ENCODE peak calls at places on chromosome 6, in five cellular contexts. Y, I, R, L and H are unnamed samples.

GRCh38 chr6:157106487-157106886 is 216.8 kb downstream of the TMEM242 start:
- DNase-seq in Y (no peak), I (no peak), R (peak; percentile 87), L (peak; percentile 66), H (peak; percentile 18)

GRCh38 chr6:117449549-117450439 is 24.1 kb upstream of the ROS1 start:
- DNase-seq in Y (peak; percentile 69), I (peak; percentile 73), R (peak; percentile 88), L (peak; percentile 84), H (peak; percentile 39)

GRCh38 chr6:54481096-54481495 is 172.9 kb downstream of the TINAG start:
- DNase-seq in Y (no peak), I (no peak), R (no peak), L (no peak), H (no peak)

GRCh38 chr6:4797590-4797989 is 21.4 kb downstream of the CDYL start:
- DNase-seq in Y (no peak), I (no peak), R (peak; percentile 52), L (no peak), H (no peak)

GRCh38 chr6:115323001-115323400 is 737.7 kb downstream of the FRK start:
- DNase-seq in Y (no peak), I (no peak), R (no peak), L (no peak), H (no peak)

GRCh38 chr6:143536461-143536865 is 24.9 kb upstream of the FUCA2 start:
- DNase-seq in Y (peak; percentile 25), I (peak; percentile 83), R (peak; percentile 68), L (peak; percentile 65), H (peak; percentile 50)

GRCh38 chr6:136014454-136015421 is 163.2 kb downstream of the PDE7B start:
- DNase-seq in Y (no peak), I (no peak), R (peak; percentile 99), L (peak; percentile 99), H (no peak)

GRCh38 chr6:148998704-148999103 is 251.9 kb downstream of the UST start:
- DNase-seq in Y (no peak), I (no peak), R (no peak), L (peak; percentile 41), H (no peak)

GRCh38 chr6:141209890-141210289 is 922.8 kb upstream of the GJE1 start:
- DNase-seq in Y (no peak), I (no peak), R (no peak), L (no peak), H (no peak)

GRCh38 chr6:138307352-138307751 is 70.4 kb upstream of the SMIM28 start:
- DNase-seq in Y (no peak), I (no peak), R (no peak), L (no peak), H (no peak)

GRCh38 chr6:87391334-87391733 is 16.4 kb upstream of the CFAP206 start:
- DNase-seq in Y (peak; percentile 44), I (peak; percentile 52), R (peak; percentile 53), L (peak; percentile 51), H (peak; percentile 34)

GRCh38 chr6:167840526-167841179 is 13.9 kb downstream of the AFDN start:
- DNase-seq in Y (no peak), I (no peak), R (no peak), L (no peak), H (no peak)

GRCh38 chr6:17354700-17355403 is 38.5 kb upstream of the CAP2 start:
- DNase-seq in Y (no peak), I (no peak), R (peak; percentile 88), L (peak; percentile 77), H (peak; percentile 76)

GRCh38 chr6:1442929-1443328 is 53.6 kb downstream of the FOXF2 start:
- DNase-seq in Y (no peak), I (no peak), R (no peak), L (no peak), H (no peak)

GRCh38 chr6:98516869-98517268 is 317.5 kb upstream of the POU3F2 start:
- DNase-seq in Y (no peak), I (peak; percentile 34), R (no peak), L (no peak), H (no peak)

GRCh38 chr6:166862287-166862977 is 93.9 kb downstream of the RNASET2 start:
- DNase-seq in Y (peak; percentile 74), I (peak; percentile 58), R (no peak), L (no peak), H (peak; percentile 18)